ENCODE peak calls at places on chromosomes 16 and 17, in four cellular contexts. One of them, this sample, is unnamed.

GRCh38 chr17:79914813-79915740 is 75.8 kb upstream of the CBX4 start:
- DNase-seq in NCI-H524 treated with DMSO at 0.1 percent for 48 hours: no peak
- DNase-seq in epithelial cell of esophagus: no peak
- DNase-seq in neural crest cell: no peak
- DNase-seq in this sample: no peak

GRCh38 chr17:41697122-41697962 is 8.7 kb downstream of the EIF1 start:
- DNase-seq in NCI-H524 treated with DMSO at 0.1 percent for 48 hours: no peak
- DNase-seq in epithelial cell of esophagus: no peak
- DNase-seq in neural crest cell: no peak
- DNase-seq in this sample: no peak

GRCh38 chr16:68779891-68780290 is 42.8 kb downstream of the CDH1 start:
- DNase-seq in NCI-H524 treated with DMSO at 0.1 percent for 48 hours: no peak
- DNase-seq in epithelial cell of esophagus: no peak
- DNase-seq in neural crest cell: no peak
- DNase-seq in this sample: no peak

GRCh38 chr16:28259091-28259780 is 33.1 kb upstream of the SBK1 start:
- DNase-seq in NCI-H524 treated with DMSO at 0.1 percent for 48 hours: no peak
- DNase-seq in epithelial cell of esophagus: no peak
- DNase-seq in neural crest cell: no peak
- DNase-seq in this sample: no peak

GRCh38 chr17:6498356-6498755 is 54.1 kb downstream of the PIMREG start:
- DNase-seq in NCI-H524 treated with DMSO at 0.1 percent for 48 hours: no peak
- DNase-seq in epithelial cell of esophagus: no peak
- DNase-seq in neural crest cell: no peak
- DNase-seq in this sample: no peak

GRCh38 chr16:17224859-17225258 is 245.9 kb downstream of the XYLT1 start:
- DNase-seq in NCI-H524 treated with DMSO at 0.1 percent for 48 hours: peak
- DNase-seq in epithelial cell of esophagus: no peak
- DNase-seq in neural crest cell: no peak
- DNase-seq in this sample: no peak

GRCh38 chr17:43784628-43785101 is 4.4 kb downstream of the CFAP97D1 start:
- DNase-seq in NCI-H524 treated with DMSO at 0.1 percent for 48 hours: no peak
- DNase-seq in epithelial cell of esophagus: peak
- DNase-seq in neural crest cell: no peak
- DNase-seq in this sample: no peak

GRCh38 chr16:53434436-53435065 is at the start of gene RBL2:
- DNase-seq in NCI-H524 treated with DMSO at 0.1 percent for 48 hours: no peak
- DNase-seq in epithelial cell of esophagus: peak
- DNase-seq in neural crest cell: peak
- DNase-seq in this sample: no peak

GRCh38 chr16:35506018-35506897 is 2046.8 kb downstream of the TP53TG3F start:
- DNase-seq in NCI-H524 treated with DMSO at 0.1 percent for 48 hours: no peak
- DNase-seq in epithelial cell of esophagus: no peak
- DNase-seq in neural crest cell: no peak
- DNase-seq in this sample: no peak

GRCh38 chr17:28478940-28479615 is 5.6 kb downstream of the SLC13A2 start:
- DNase-seq in NCI-H524 treated with DMSO at 0.1 percent for 48 hours: peak
- DNase-seq in epithelial cell of esophagus: peak
- DNase-seq in neural crest cell: no peak
- DNase-seq in this sample: no peak

GRCh38 chr17:12982224-12982623 is 35.6 kb downstream of the ELAC2 start:
- DNase-seq in NCI-H524 treated with DMSO at 0.1 percent for 48 hours: no peak
- DNase-seq in epithelial cell of esophagus: no peak
- DNase-seq in neural crest cell: no peak
- DNase-seq in this sample: no peak

GRCh38 chr17:30173649-30174048 is 57.0 kb downstream of the NSRP1 start:
- DNase-seq in NCI-H524 treated with DMSO at 0.1 percent for 48 hours: no peak
- DNase-seq in epithelial cell of esophagus: no peak
- DNase-seq in neural crest cell: no peak
- DNase-seq in this sample: no peak

GRCh38 chr16:84236671-84237070 is 3.1 kb downstream of the KCNG4 start:
- DNase-seq in NCI-H524 treated with DMSO at 0.1 percent for 48 hours: no peak
- DNase-seq in epithelial cell of esophagus: no peak
- DNase-seq in neural crest cell: no peak
- DNase-seq in this sample: no peak

GRCh38 chr17:574061-574460 is 140.6 kb downstream of the VPS53 start:
- DNase-seq in NCI-H524 treated with DMSO at 0.1 percent for 48 hours: no peak
- DNase-seq in epithelial cell of esophagus: no peak
- DNase-seq in neural crest cell: no peak
- DNase-seq in this sample: no peak

GRCh38 chr16:6193718-6194117 is 1096.1 kb upstream of the EEF2KMT start:
- DNase-seq in NCI-H524 treated with DMSO at 0.1 percent for 48 hours: no peak
- DNase-seq in epithelial cell of esophagus: peak
- DNase-seq in neural crest cell: peak
- DNase-seq in this sample: peak

GRCh38 chr16:28835864-28836760 is 10.0 kb downstream of the TUFM start:
- DNase-seq in NCI-H524 treated with DMSO at 0.1 percent for 48 hours: no peak
- DNase-seq in epithelial cell of esophagus: no peak
- DNase-seq in neural crest cell: no peak
- DNase-seq in this sample: no peak

GRCh38 chr17:44376124-44376523 is 12.5 kb upstream of the FAM171A2 start:
- DNase-seq in NCI-H524 treated with DMSO at 0.1 percent for 48 hours: no peak
- DNase-seq in epithelial cell of esophagus: no peak
- DNase-seq in neural crest cell: peak
- DNase-seq in this sample: no peak